ENCODE peak calls at places on chromosome 19, in five cellular contexts. S is lung, Y is ovary, B is body of pancreas, O is tibial artery. V is an unnamed sample.

GRCh38 chr19:7202888-7203287 is 91.3 kb downstream of the INSR start:
- DNase-seq in S (no peak), Y (no peak), B (no peak), O (no peak), V (no peak)

GRCh38 chr19:46841458-46842083 is 9.1 kb downstream of the AP2S1 start:
- DNase-seq in S (no peak), Y (peak), B (no peak), O (peak), V (peak)

GRCh38 chr19:4058696-4059492 is 7.8 kb downstream of the ZBTB7A start:
- DNase-seq in S (no peak), Y (peak), B (no peak), O (no peak), V (no peak)

GRCh38 chr19:44684892-44685847 is 13.8 kb upstream of the CEACAM16 start:
- DNase-seq in S (peak), Y (no peak), B (peak), O (peak), V (no peak)

GRCh38 chr19:32362318-32362691 is 16.9 kb downstream of the ZNF507 start:
- DNase-seq in S (no peak), Y (no peak), B (no peak), O (no peak), V (no peak)

GRCh38 chr19:52896431-52897148 is 845 bp downstream of the ZNF320 start:
- DNase-seq in S (peak), Y (peak), B (peak), O (peak), V (peak)

GRCh38 chr19:30881986-30882385 is 467.2 kb downstream of the TSHZ3 start:
- DNase-seq in S (no peak), Y (no peak), B (no peak), O (no peak), V (no peak)

GRCh38 chr19:41957161-41957837 is 1.8 kb downstream of the RABAC1 start:
- DNase-seq in S (no peak), Y (no peak), B (no peak), O (no peak), V (no peak)

GRCh38 chr19:9720541-9720940 is 45.6 kb upstream of the ZNF562 start:
- DNase-seq in S (no peak), Y (no peak), B (no peak), O (no peak), V (no peak)

GRCh38 chr19:29491995-29492577 is 33.7 kb upstream of the VSTM2B start:
- DNase-seq in S (peak), Y (no peak), B (no peak), O (no peak), V (no peak)

GRCh38 chr19:970695-971094 is 13.4 kb upstream of the WDR18 start:
- DNase-seq in S (no peak), Y (peak), B (no peak), O (no peak), V (peak)

GRCh38 chr19:19371056-19371455 is 34.4 kb upstream of the GATAD2A start:
- DNase-seq in S (no peak), Y (no peak), B (no peak), O (no peak), V (no peak)

GRCh38 chr19:1250374-1251232 is 2.2 kb downstream of the MIDN start:
- DNase-seq in S (no peak), Y (peak), B (peak), O (no peak), V (peak)

GRCh38 chr19:10872551-10873107 is 1.3 kb downstream of the CARM1 start:
- DNase-seq in S (no peak), Y (no peak), B (no peak), O (no peak), V (no peak)

GRCh38 chr19:46725859-46726393 is 9.0 kb upstream of the PRKD2 start:
- DNase-seq in S (no peak), Y (no peak), B (no peak), O (no peak), V (no peak)

GRCh38 chr19:6750062-6750461 is 10.6 kb downstream of the TRIP10 start:
- DNase-seq in S (peak), Y (no peak), B (no peak), O (no peak), V (no peak)

GRCh38 chr19:23991170-23991569 is 76.5 kb downstream of the ZNF726 start:
- DNase-seq in S (no peak), Y (no peak), B (peak), O (no peak), V (no peak)

GRCh38 chr19:56964526-56964925 is 124.0 kb upstream of the PEG3 start:
- DNase-seq in S (no peak), Y (no peak), B (no peak), O (no peak), V (no peak)

GRCh38 chr19:3094638-3095374 is 644 bp downstream of the GNA11 start:
- DNase-seq in S (no peak), Y (peak), B (peak), O (no peak), V (no peak)

GRCh38 chr19:51719251-51719901 is 4.4 kb downstream of the HAS1 start:
- DNase-seq in S (no peak), Y (no peak), B (no peak), O (no peak), V (no peak)

GRCh38 chr19:46533085-46534081 is 37.7 kb upstream of the PNMA8B start:
- DNase-seq in S (no peak), Y (no peak), B (no peak), O (no peak), V (no peak)

GRCh38 chr19:40055832-40056504 is at the start of gene ZNF780B:
- DNase-seq in S (peak), Y (peak), B (peak), O (peak), V (peak)

GRCh38 chr19:18594096-18594823 is 5.7 kb downstream of the REX1BD start:
- DNase-seq in S (peak), Y (peak), B (peak), O (peak), V (peak)

GRCh38 chr19:8849232-8849631 is 17.1 kb downstream of the MBD3L1 start:
- DNase-seq in S (no peak), Y (no peak), B (no peak), O (no peak), V (no peak)

GRCh38 chr19:11160119-11160768 is 4.7 kb upstream of the SPC24 start:
- DNase-seq in S (no peak), Y (no peak), B (no peak), O (no peak), V (no peak)

GRCh38 chr19:28239270-28239669 is 973.7 kb downstream of the UQCRFS1 start:
- DNase-seq in S (no peak), Y (no peak), B (no peak), O (no peak), V (no peak)

GRCh38 chr19:44592451-44592890 is 20.9 kb upstream of the IGSF23 start:
- DNase-seq in S (no peak), Y (no peak), B (peak), O (no peak), V (no peak)

GRCh38 chr19:13960863-13961784 is 8.8 kb downstream of the DCAF15 start:
- DNase-seq in S (no peak), Y (no peak), B (no peak), O (no peak), V (no peak)

GRCh38 chr19:13963603-13964105 is 11.3 kb downstream of the DCAF15 start:
- DNase-seq in S (no peak), Y (no peak), B (no peak), O (no peak), V (no peak)

GRCh38 chr19:13962738-13963602 is 10.7 kb downstream of the DCAF15 start:
- DNase-seq in S (no peak), Y (peak), B (no peak), O (no peak), V (no peak)

GRCh38 chr19:13959962-13960862 is 7.9 kb downstream of the DCAF15 start:
- DNase-seq in S (no peak), Y (no peak), B (no peak), O (no peak), V (no peak)

DNA sequence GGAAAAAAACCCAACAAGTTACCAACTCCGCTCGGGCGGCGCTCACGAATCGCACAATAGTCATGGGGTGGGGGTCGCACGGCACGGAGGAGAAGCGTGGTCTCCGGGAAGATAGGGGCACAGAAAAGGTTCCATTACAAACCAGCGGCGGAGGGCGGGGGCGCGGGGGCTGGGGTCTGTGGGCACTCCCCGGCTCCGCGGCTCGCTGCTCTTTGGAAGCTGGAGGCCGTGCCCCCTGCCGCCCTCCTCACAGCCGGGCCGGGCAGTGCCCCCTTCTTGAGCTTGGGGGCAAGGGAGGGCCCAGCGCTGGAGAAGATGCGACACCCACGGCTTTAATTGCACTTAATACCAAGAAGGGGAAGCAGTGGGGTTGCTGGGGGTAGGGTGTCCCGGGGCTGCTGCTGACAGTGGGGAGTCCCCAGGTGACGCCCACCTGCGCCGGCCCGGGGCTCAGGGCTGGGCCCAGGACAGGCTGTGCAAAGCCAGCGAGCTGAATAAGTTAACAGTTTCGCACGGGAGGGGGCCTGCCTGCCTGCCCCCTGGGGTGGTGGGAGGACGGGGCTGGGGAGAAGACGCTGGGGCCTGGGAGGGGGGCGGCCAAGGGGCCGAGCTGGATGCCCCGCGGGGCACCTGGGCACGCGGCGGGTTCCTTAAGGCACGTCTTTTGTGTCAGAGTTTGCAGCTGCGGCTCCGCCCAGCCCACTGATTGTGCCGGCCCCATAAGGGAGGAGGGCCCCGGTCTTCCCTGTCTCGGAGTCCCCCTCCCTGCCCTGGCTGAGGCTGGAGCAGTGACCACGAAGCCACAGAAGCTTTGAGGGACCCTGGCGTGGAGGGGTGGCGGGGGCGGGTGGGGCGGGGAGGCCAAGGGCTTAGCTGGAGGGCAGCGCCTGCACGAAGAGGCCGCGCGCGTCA is 9.8 kb downstream of the DCAF15 start:
- DNase-seq in S (no peak), Y (peak), B (no peak), O (no peak), V (no peak)
- H3K4me3 ChIP-seq in S (no peak), Y (peak), B (no peak), O (peak), V (no peak)

GRCh38 chr19:55358493-55358892 is 4.0 kb upstream of the COX6B2 start:
- DNase-seq in S (no peak), Y (no peak), B (no peak), O (no peak), V (no peak)
- TF ChIP-seq CTCF in S (no peak), Y (no peak), B (no peak), O (no peak), V (no peak)

GRCh38 chr19:48258350-48258749 is 2.6 kb upstream of the CARD8 start:
- DNase-seq in S (no peak), Y (no peak), B (no peak), O (no peak), V (no peak)
- H3K4me3 ChIP-seq in S (no peak), Y (no peak), B (no peak), O (no peak), V (no peak)

DNA sequence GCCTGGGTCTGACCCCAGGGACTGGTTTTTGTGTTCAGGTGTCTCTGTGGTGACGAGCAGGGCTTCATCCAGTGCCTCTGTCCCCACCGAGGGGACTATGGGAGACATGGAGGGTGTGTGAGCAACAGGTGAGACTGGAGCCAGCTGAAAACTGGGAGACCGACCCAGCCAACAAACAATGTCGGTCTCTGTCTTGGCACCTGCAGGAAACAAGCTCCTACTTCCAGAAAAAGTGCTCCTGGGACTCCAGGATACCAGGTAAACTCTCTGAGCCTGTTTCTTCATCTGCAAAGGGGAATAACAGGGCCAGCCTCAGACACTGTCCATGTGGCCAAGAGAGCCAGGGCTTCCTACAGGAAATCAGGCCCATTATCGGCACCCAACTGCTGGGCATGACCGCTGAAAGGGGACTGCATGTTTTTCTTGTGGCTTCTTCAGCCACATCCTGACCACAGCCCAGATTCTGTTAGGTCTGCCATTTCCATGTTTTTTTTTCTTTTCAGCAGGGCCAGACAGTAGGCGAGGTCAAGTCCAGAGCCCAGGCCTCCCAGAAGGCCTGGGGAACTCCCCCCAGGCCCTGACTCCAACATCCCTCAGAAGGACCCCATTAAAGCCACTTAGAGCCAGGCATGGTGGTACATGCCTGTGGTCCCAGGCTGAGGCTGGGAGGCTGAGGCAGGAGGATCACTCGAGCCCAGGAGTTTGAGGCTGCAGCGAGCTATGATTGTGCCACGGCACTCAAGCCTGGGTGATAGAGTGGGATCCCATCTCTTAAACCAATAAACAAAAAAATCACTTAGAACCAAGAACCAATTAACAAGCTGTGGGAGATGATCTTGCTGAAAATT is 833 bp upstream of the BST2 start:
- DNase-seq in S (no peak), Y (no peak), B (no peak), O (no peak), V (no peak)
- TF ChIP-seq CTCF in S (no peak), Y (no peak), B (no peak), O (no peak), V (no peak)